ENCODE peak calls at places on chromosomes 12 and 14, in four cellular contexts. R, C, D and I are unnamed samples.

GRCh38 chr12:113072136-113072535 is 15.6 kb downstream of the DTX1 start:
- DNase-seq in R (no peak), C (no peak), D (peak), I (no peak)

GRCh38 chr12:65532744-65533143 is 254.3 kb downstream of the MSRB3 start:
- DNase-seq in D (peak), C (no peak), R (no peak), I (no peak)

GRCh38 chr12:19665105-19665900 is 226.0 kb downstream of the AEBP2 start:
- DNase-seq in D (no peak), R (no peak), C (no peak), I (no peak)

GRCh38 chr14:23556700-23557440 is 799 bp downstream of the THTPA start:
- DNase-seq in D (no peak), R (no peak), C (no peak), I (no peak)

GRCh38 chr12:15364221-15365170 is 42.2 kb downstream of the PTPRO start:
- DNase-seq in C (no peak), R (no peak), D (no peak), I (no peak)

GRCh38 chr12:77914089-77914488 is 83.4 kb downstream of the NAV3 start:
- DNase-seq in C (no peak), R (no peak), D (no peak), I (no peak)

GRCh38 chr12:101793401-101793800 is 37.4 kb downstream of the GNPTAB start:
- DNase-seq in C (peak), R (no peak), D (no peak), I (peak)

GRCh38 chr12:112340983-112341840 is 41.0 kb downstream of the HECTD4 start:
- DNase-seq in C (no peak), R (no peak), D (no peak), I (no peak)

GRCh38 chr12:46677749-46678148 is 148.0 kb downstream of the SLC38A4 start:
- DNase-seq in D (peak), R (peak), C (no peak), I (peak)

GRCh38 chr12:40820794-40821484 is 128.7 kb downstream of the CNTN1 start:
- DNase-seq in R (no peak), D (no peak), C (no peak), I (no peak)

GRCh38 chr12:131832393-131833231 is 4.4 kb downstream of the MMP17 start:
- DNase-seq in C (no peak), D (no peak), R (peak), I (no peak)

GRCh38 chr14:99731536-99732435 is 47.7 kb downstream of the CYP46A1 start:
- DNase-seq in D (no peak), R (no peak), C (no peak), I (no peak)

GRCh38 chr14:76918751-76919421 is 92.7 kb downstream of the LRRC74A start:
- DNase-seq in C (no peak), D (peak), R (peak), I (peak)

GRCh38 chr12:112112423-112113132 is 4.0 kb upstream of the NAA25 start:
- DNase-seq in R (no peak), C (no peak), D (no peak), I (no peak)

GRCh38 chr14:102973706-102974280 is 51.3 kb downstream of the AMN start:
- DNase-seq in D (no peak), R (no peak), C (no peak), I (no peak)

GRCh38 chr14:52329678-52330376 is 15.7 kb downstream of the PTGER2 start:
- DNase-seq in D (no peak), C (no peak), R (no peak), I (no peak)

GRCh38 chr14:33934043-33934750 is 16.7 kb downstream of the EGLN3 start:
- DNase-seq in D (no peak), R (no peak), C (no peak), I (no peak)

GRCh38 chr14:76050797-76051392 is 65.3 kb downstream of the IFT43 start:
- DNase-seq in C (peak), D (peak), R (peak), I (peak)

GRCh38 chr14:74601982-74602381 is 10.1 kb downstream of the LTBP2 start:
- DNase-seq in R (no peak), C (no peak), D (no peak), I (peak)

GRCh38 chr12:27635349-27635972 is 60.8 kb upstream of the REP15 start:
- DNase-seq in C (no peak), D (peak), R (peak), I (peak)

GRCh38 chr12:106071686-106072085 is 67.1 kb downstream of the NUAK1 start:
- DNase-seq in R (no peak), D (no peak), C (no peak), I (no peak)

GRCh38 chr14:71143391-71144290 is 236.4 kb downstream of the PCNX1 start:
- DNase-seq in R (no peak), D (peak), C (no peak), I (peak)

GRCh38 chr12:11949738-11950403 is 120.9 kb upstream of the BCL2L14 start:
- DNase-seq in R (no peak), C (no peak), D (no peak), I (no peak)

GRCh38 chr12:128449146-128449894 is 182.3 kb downstream of the TMEM132C start:
- DNase-seq in D (no peak), C (no peak), R (peak), I (no peak)

GRCh38 chr14:54509546-54510501 is at the start of gene CGRRF1:
- DNase-seq in R (peak), D (peak), C (peak), I (peak)

GRCh38 chr12:74963304-74963703 is 246.3 kb downstream of the KCNC2 start:
- DNase-seq in C (no peak), D (no peak), R (no peak), I (no peak)

GRCh38 chr12:131703161-131703560 is 7.7 kb upstream of the SFSWAP start:
- DNase-seq in C (no peak), D (no peak), R (no peak), I (no peak)

GRCh38 chr14:77007975-77008421 is 20.5 kb downstream of the IRF2BPL start:
- DNase-seq in D (no peak), R (no peak), C (no peak), I (no peak)

GRCh38 chr14:54026671-54027070 is 70.0 kb upstream of the BMP4 start:
- DNase-seq in D (no peak), C (no peak), R (no peak), I (no peak)

GRCh38 chr12:123265851-123266678 is 5.6 kb downstream of the CDK2AP1 start:
- DNase-seq in D (no peak), C (no peak), R (no peak), I (no peak)

GRCh38 chr12:42507031-42507430 is 82.5 kb downstream of the PRICKLE1 start:
- DNase-seq in R (no peak), C (no peak), D (no peak), I (no peak)

GRCh38 chr14:81536125-81536771 is 2.6 kb upstream of the SEL1L start:
- DNase-seq in R (no peak), C (no peak), D (no peak), I (no peak)

GRCh38 chr14:20714593-20715250 is 26.2 kb downstream of the ANG start:
- DNase-seq in C (no peak), R (no peak), D (no peak), I (no peak)

GRCh38 chr12:104064842-104065441 is 611 bp downstream of the HCFC2 start:
- DNase-seq in R (peak), C (no peak), D (no peak), I (peak)

GRCh38 chr12:37543966-37544668 is 772.5 kb upstream of the ALG10B start:
- DNase-seq in C (no peak), D (no peak), R (no peak), I (no peak)

GRCh38 chr14:88829188-88829587 is 4.7 kb downstream of the TTC8 start:
- DNase-seq in C (no peak), D (peak), R (no peak), I (no peak)

GRCh38 chr12:53944209-53944608 is 5.6 kb downstream of the HOXC13 start:
- DNase-seq in D (no peak), R (no peak), C (no peak), I (no peak)
- TF ChIP-seq NFIC in D (no peak), R (no peak), C (no peak), I (no peak)

GRCh38 chr14:51323492-51323891 is 83.4 kb downstream of the TMX1 start:
- DNase-seq in C (peak), R (no peak), D (no peak), I (no peak)
- TF ChIP-seq NFIC in C (no peak), R (no peak), D (no peak), I (no peak)

GRCh38 chr14:105491366-105492006 is 440 bp downstream of the TEDC1 start:
- DNase-seq in C (peak), D (peak), R (peak), I (peak)
- TF ChIP-seq NFIC in C (no peak), D (no peak), R (no peak), I (no peak)

GRCh38 chr12:4535871-4536270 is 2.8 kb upstream of the RAD51AP1 start:
- DNase-seq in R (no peak), D (no peak), C (no peak), I (no peak)

GRCh38 chr12:4540633-4541032 is 1.9 kb downstream of the RAD51AP1 start:
- DNase-seq in R (no peak), D (no peak), C (no peak), I (no peak)

GRCh38 chr12:4540170-4540569 is 1.5 kb downstream of the RAD51AP1 start:
- DNase-seq in D (no peak), R (no peak), C (no peak), I (no peak)

GRCh38 chr12:4538207-4539160 is at the start of gene RAD51AP1:
- DNase-seq in R (peak), C (peak), D (peak), I (peak)

GRCh38 chr12:4539167-4539870 is 629 bp downstream of the RAD51AP1 start:
- DNase-seq in D (no peak), R (no peak), C (no peak), I (peak)
- TF ChIP-seq NFIC in D (no peak), R (no peak), C (no peak), I (no peak)

DNA sequence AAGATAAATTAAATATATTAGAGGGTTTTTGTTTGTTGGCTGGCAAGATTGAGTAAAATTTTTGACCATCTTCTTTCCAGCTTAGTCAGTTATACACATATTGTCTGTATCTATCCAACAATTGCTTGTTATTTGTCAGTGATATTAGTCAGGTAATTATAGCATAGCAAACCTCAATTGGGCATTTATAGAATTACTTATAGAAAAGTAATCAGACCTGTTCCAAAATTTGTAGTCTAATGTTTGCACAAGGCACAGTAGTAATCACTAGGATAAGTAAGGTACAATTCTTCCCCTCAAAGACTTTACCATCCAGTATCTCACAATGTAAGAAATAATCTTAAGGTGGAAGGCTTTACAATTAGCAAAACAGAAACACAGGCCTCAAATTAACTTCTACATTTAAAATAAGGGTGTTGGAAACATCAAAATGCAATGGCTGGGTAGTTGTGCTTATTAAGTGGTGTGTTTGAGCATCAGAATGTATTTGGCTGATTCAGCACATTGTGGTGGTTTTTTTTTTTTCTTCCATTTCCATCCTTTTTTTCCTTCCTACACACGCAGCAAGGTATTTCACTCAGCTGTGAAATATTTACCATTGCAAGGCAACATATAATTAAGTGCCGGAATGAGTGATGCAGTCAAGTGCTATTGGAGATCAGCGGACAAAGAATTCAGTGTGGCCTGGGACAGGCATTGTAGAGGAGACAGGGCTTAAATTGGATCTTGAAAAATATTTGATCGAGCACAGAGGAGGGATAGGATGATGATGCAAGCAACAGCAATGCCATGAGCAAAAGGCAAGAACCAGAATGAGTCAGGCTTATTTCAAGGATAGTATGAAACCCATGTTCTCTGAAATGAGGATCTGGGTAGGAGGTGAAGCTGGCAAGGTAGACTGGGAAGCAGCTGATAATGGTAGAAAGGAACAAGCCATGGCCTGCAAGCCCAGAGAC is 178.2 kb downstream of the AKAP6 start:
- DNase-seq in C (no peak), R (no peak), D (no peak), I (no peak)
- TF ChIP-seq NFIC in C (no peak), R (no peak), D (no peak), I (no peak)

DNA sequence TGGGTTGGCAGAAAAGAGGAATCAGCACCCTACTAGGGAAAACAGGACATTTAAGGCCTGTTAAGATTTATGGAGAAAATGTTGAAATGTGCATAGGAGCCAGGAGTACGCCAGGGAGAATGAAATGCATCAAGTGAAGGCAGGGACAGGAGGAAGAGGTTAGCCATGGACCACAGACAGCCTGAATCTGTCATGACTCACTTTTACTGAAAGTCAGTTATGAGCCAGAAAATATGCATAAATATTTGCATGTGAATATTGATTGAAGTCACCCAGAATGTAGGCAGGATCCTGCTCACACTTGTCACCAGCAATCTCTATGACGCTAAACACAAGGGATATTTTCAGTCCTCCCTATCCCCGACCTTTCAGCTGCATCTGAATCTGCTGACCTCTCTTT is 25.1 kb upstream of the CDK17 start:
- DNase-seq in R (no peak), D (no peak), C (no peak), I (no peak)
- TF ChIP-seq NFIC in R (peak), D (no peak), C (no peak), I (no peak)

GRCh38 chr14:92937229-92937937 is 14.4 kb downstream of the CHGA start:
- DNase-seq in D (no peak), C (no peak), R (no peak), I (peak)

GRCh38 chr14:92938890-92939671 is 16.1 kb downstream of the CHGA start:
- DNase-seq in C (no peak), D (no peak), R (peak), I (no peak)

GRCh38 chr14:92940543-92940942 is 17.6 kb downstream of the CHGA start:
- DNase-seq in R (no peak), C (no peak), D (no peak), I (no peak)

GRCh38 chr14:92939699-92940098 is 16.7 kb downstream of the CHGA start:
- DNase-seq in C (no peak), R (no peak), D (no peak), I (no peak)

DNA sequence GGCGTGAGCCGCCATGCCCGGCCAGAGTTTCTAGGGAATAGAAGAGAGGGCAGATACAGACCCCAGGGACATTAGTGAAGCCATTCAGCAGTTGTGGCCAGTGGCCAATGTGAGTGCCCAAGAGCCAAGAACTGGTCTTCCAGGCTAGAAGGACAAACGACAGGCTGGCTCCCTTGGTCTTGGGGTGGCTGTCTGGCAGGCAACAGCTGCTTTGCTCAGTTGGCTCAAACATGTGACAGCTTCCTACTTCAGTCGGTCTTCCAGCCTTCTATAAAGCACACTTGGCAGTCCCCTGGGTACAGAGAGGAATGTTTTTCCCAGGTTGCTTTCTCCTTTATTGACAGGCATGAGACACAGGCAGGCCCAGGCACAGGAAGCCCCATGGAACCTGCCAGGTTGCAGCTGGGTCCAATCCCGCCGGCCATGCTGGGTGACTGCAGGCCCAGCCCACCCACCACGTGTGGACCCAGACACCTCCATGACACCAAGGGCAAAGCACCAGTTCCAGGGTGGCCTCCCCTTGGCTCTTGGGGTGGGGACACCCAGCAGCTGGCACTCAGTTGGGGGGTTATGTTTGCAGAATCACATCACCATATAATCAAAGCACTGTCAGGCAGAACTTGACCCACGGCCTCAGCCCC is 15.4 kb downstream of the CHGA start:
- DNase-seq in R (no peak), D (no peak), C (no peak), I (no peak)
- TF ChIP-seq NFIC in R (no peak), D (no peak), C (no peak), I (no peak)